ENCODE peak calls at places on chromosome 4, in five cellular contexts. One of them, this sample, is unnamed.
A peak's percentile ranks its signal among the peaks of the same experiment; 100 is the strongest.

GRCh38 chr4:85774489-85774888 is 299.5 kb downstream of the ARHGAP24 start:
- DNase-seq in left ventricle myocardium inferior: no peak
- DNase-seq in CD4-positive, CD25-positive, alpha-beta regulatory T cell: no peak
- DNase-seq in psoas muscle: no peak
- DNase-seq in aorta: no peak
- DNase-seq in this sample: no peak

GRCh38 chr4:41887821-41888699 is 47.2 kb upstream of the TMEM33 start:
- DNase-seq in left ventricle myocardium inferior: no peak
- DNase-seq in CD4-positive, CD25-positive, alpha-beta regulatory T cell: peak; percentile 38
- DNase-seq in psoas muscle: peak; percentile 46
- DNase-seq in aorta: no peak
- DNase-seq in this sample: peak; percentile 72

GRCh38 chr4:5378002-5378401 is 326.7 kb downstream of the STK32B start:
- DNase-seq in left ventricle myocardium inferior: no peak
- DNase-seq in CD4-positive, CD25-positive, alpha-beta regulatory T cell: no peak
- DNase-seq in psoas muscle: no peak
- DNase-seq in aorta: no peak
- DNase-seq in this sample: no peak

GRCh38 chr4:56200275-56200674 is 187.0 kb downstream of the AASDH start:
- DNase-seq in left ventricle myocardium inferior: no peak
- DNase-seq in CD4-positive, CD25-positive, alpha-beta regulatory T cell: no peak
- DNase-seq in psoas muscle: no peak
- DNase-seq in aorta: no peak
- DNase-seq in this sample: no peak

GRCh38 chr4:188005561-188005960 is 10.0 kb downstream of the ZFP42 start:
- DNase-seq in left ventricle myocardium inferior: no peak
- DNase-seq in CD4-positive, CD25-positive, alpha-beta regulatory T cell: no peak
- DNase-seq in psoas muscle: no peak
- DNase-seq in aorta: no peak
- DNase-seq in this sample: no peak

GRCh38 chr4:185796176-185796575 is 15.8 kb downstream of the SORBS2 start:
- DNase-seq in left ventricle myocardium inferior: no peak
- DNase-seq in CD4-positive, CD25-positive, alpha-beta regulatory T cell: no peak
- DNase-seq in psoas muscle: no peak
- DNase-seq in aorta: no peak
- DNase-seq in this sample: no peak

GRCh38 chr4:47145630-47146029 is 114.3 kb downstream of the GABRB1 start:
- DNase-seq in left ventricle myocardium inferior: no peak
- DNase-seq in CD4-positive, CD25-positive, alpha-beta regulatory T cell: no peak
- DNase-seq in psoas muscle: no peak
- DNase-seq in aorta: no peak
- DNase-seq in this sample: peak; percentile 23

GRCh38 chr4:10032625-10033024 is 11.3 kb upstream of the SLC2A9 start:
- DNase-seq in left ventricle myocardium inferior: no peak
- DNase-seq in CD4-positive, CD25-positive, alpha-beta regulatory T cell: no peak
- DNase-seq in psoas muscle: no peak
- DNase-seq in aorta: no peak
- DNase-seq in this sample: no peak

GRCh38 chr4:123162859-123163258 is 233.7 kb upstream of the SPRY1 start:
- DNase-seq in left ventricle myocardium inferior: no peak
- DNase-seq in CD4-positive, CD25-positive, alpha-beta regulatory T cell: no peak
- DNase-seq in psoas muscle: no peak
- DNase-seq in aorta: no peak
- DNase-seq in this sample: no peak

GRCh38 chr4:125388653-125389052 is 73.9 kb downstream of the FAT4 start:
- DNase-seq in left ventricle myocardium inferior: no peak
- DNase-seq in CD4-positive, CD25-positive, alpha-beta regulatory T cell: no peak
- DNase-seq in psoas muscle: no peak
- DNase-seq in aorta: no peak
- DNase-seq in this sample: no peak

GRCh38 chr4:79064806-79065205 is 125.6 kb upstream of the PAQR3 start:
- DNase-seq in left ventricle myocardium inferior: no peak
- DNase-seq in CD4-positive, CD25-positive, alpha-beta regulatory T cell: no peak
- DNase-seq in psoas muscle: no peak
- DNase-seq in aorta: no peak
- DNase-seq in this sample: no peak

GRCh38 chr4:77022581-77023133 is 53.1 kb downstream of the CCNI start:
- DNase-seq in left ventricle myocardium inferior: no peak
- DNase-seq in CD4-positive, CD25-positive, alpha-beta regulatory T cell: no peak
- DNase-seq in psoas muscle: no peak
- DNase-seq in aorta: no peak
- DNase-seq in this sample: no peak

GRCh38 chr4:83751336-83751949 is 215.5 kb downstream of the GPAT3 start:
- DNase-seq in left ventricle myocardium inferior: no peak
- DNase-seq in CD4-positive, CD25-positive, alpha-beta regulatory T cell: no peak
- DNase-seq in psoas muscle: no peak
- DNase-seq in aorta: no peak
- DNase-seq in this sample: no peak

GRCh38 chr4:55491486-55491885 is 55.2 kb downstream of the CLOCK start:
- DNase-seq in left ventricle myocardium inferior: no peak
- DNase-seq in CD4-positive, CD25-positive, alpha-beta regulatory T cell: no peak
- DNase-seq in psoas muscle: no peak
- DNase-seq in aorta: no peak
- DNase-seq in this sample: no peak

GRCh38 chr4:78938474-78938867 is 767 bp downstream of the PAQR3 start:
- DNase-seq in left ventricle myocardium inferior: no peak
- DNase-seq in CD4-positive, CD25-positive, alpha-beta regulatory T cell: peak; percentile 23
- DNase-seq in psoas muscle: no peak
- DNase-seq in aorta: no peak
- DNase-seq in this sample: no peak

GRCh38 chr4:163693776-163694175 is 199.3 kb downstream of the TMA16 start:
- DNase-seq in left ventricle myocardium inferior: no peak
- DNase-seq in CD4-positive, CD25-positive, alpha-beta regulatory T cell: no peak
- DNase-seq in psoas muscle: no peak
- DNase-seq in aorta: no peak
- DNase-seq in this sample: no peak

GRCh38 chr4:15004701-15005301 is 2.5 kb downstream of the CPEB2 start:
- DNase-seq in left ventricle myocardium inferior: peak; percentile 90
- DNase-seq in CD4-positive, CD25-positive, alpha-beta regulatory T cell: peak; percentile 27
- DNase-seq in psoas muscle: peak; percentile 93
- DNase-seq in aorta: peak; percentile 90
- DNase-seq in this sample: peak; percentile 80

GRCh38 chr4:93182722-93183121 is 645.8 kb upstream of the ATOH1 start:
- DNase-seq in left ventricle myocardium inferior: no peak
- DNase-seq in CD4-positive, CD25-positive, alpha-beta regulatory T cell: no peak
- DNase-seq in psoas muscle: no peak
- DNase-seq in aorta: no peak
- DNase-seq in this sample: no peak

GRCh38 chr4:62014982-62015739 is 815.0 kb downstream of the ADGRL3 start:
- DNase-seq in left ventricle myocardium inferior: no peak
- DNase-seq in CD4-positive, CD25-positive, alpha-beta regulatory T cell: no peak
- DNase-seq in psoas muscle: no peak
- DNase-seq in aorta: no peak
- DNase-seq in this sample: no peak

GRCh38 chr4:71239365-71239764 is 99.5 kb upstream of the SLC4A4 start:
- DNase-seq in left ventricle myocardium inferior: no peak
- DNase-seq in CD4-positive, CD25-positive, alpha-beta regulatory T cell: no peak
- DNase-seq in psoas muscle: no peak
- DNase-seq in aorta: no peak
- DNase-seq in this sample: no peak

GRCh38 chr4:137674066-137674465 is 141.8 kb upstream of the PCDH18 start:
- DNase-seq in left ventricle myocardium inferior: no peak
- DNase-seq in CD4-positive, CD25-positive, alpha-beta regulatory T cell: no peak
- DNase-seq in psoas muscle: no peak
- DNase-seq in aorta: no peak
- DNase-seq in this sample: no peak

GRCh38 chr4:41865981-41866798 is 69.0 kb upstream of the TMEM33 start:
- DNase-seq in left ventricle myocardium inferior: no peak
- DNase-seq in CD4-positive, CD25-positive, alpha-beta regulatory T cell: no peak
- DNase-seq in psoas muscle: no peak
- DNase-seq in aorta: no peak
- DNase-seq in this sample: no peak

GRCh38 chr4:142126890-142127497 is 490.6 kb downstream of the IL15 start:
- DNase-seq in left ventricle myocardium inferior: no peak
- DNase-seq in CD4-positive, CD25-positive, alpha-beta regulatory T cell: peak; percentile 69
- DNase-seq in psoas muscle: no peak
- DNase-seq in aorta: no peak
- DNase-seq in this sample: peak; percentile 76

GRCh38 chr4:69764311-69764710 is 3.9 kb upstream of the SULT1B1 start:
- DNase-seq in left ventricle myocardium inferior: no peak
- DNase-seq in CD4-positive, CD25-positive, alpha-beta regulatory T cell: peak; percentile 41
- DNase-seq in psoas muscle: no peak
- DNase-seq in aorta: no peak
- DNase-seq in this sample: no peak

GRCh38 chr4:123564758-123565346 is 168.3 kb downstream of the SPRY1 start:
- DNase-seq in left ventricle myocardium inferior: no peak
- DNase-seq in CD4-positive, CD25-positive, alpha-beta regulatory T cell: peak; percentile 7
- DNase-seq in psoas muscle: no peak
- DNase-seq in aorta: no peak
- DNase-seq in this sample: peak; percentile 79

GRCh38 chr4:139470295-139470694 is 16.4 kb downstream of the RAB33B start:
- DNase-seq in left ventricle myocardium inferior: no peak
- DNase-seq in CD4-positive, CD25-positive, alpha-beta regulatory T cell: no peak
- DNase-seq in psoas muscle: no peak
- DNase-seq in aorta: no peak
- DNase-seq in this sample: no peak

GRCh38 chr4:95465010-95465409 is 83.8 kb downstream of the UNC5C start:
- DNase-seq in left ventricle myocardium inferior: no peak
- DNase-seq in CD4-positive, CD25-positive, alpha-beta regulatory T cell: no peak
- DNase-seq in psoas muscle: no peak
- DNase-seq in aorta: no peak
- DNase-seq in this sample: no peak

GRCh38 chr4:115365185-115365584 is 251.8 kb upstream of the NDST4 start:
- DNase-seq in left ventricle myocardium inferior: no peak
- DNase-seq in CD4-positive, CD25-positive, alpha-beta regulatory T cell: no peak
- DNase-seq in psoas muscle: peak; percentile 34
- DNase-seq in aorta: no peak
- DNase-seq in this sample: no peak

GRCh38 chr4:22850055-22850454 is 157.3 kb downstream of the GBA3 start:
- DNase-seq in left ventricle myocardium inferior: no peak
- DNase-seq in CD4-positive, CD25-positive, alpha-beta regulatory T cell: no peak
- DNase-seq in psoas muscle: no peak
- DNase-seq in aorta: no peak
- DNase-seq in this sample: no peak

GRCh38 chr4:152380185-152380584 is 155.7 kb downstream of the FBXW7 start:
- DNase-seq in left ventricle myocardium inferior: no peak
- DNase-seq in CD4-positive, CD25-positive, alpha-beta regulatory T cell: no peak
- DNase-seq in psoas muscle: no peak
- DNase-seq in aorta: no peak
- DNase-seq in this sample: no peak

GRCh38 chr4:101259876-101260275 is 87.5 kb downstream of the PPP3CA start:
- DNase-seq in left ventricle myocardium inferior: no peak
- DNase-seq in CD4-positive, CD25-positive, alpha-beta regulatory T cell: no peak
- DNase-seq in psoas muscle: no peak
- DNase-seq in aorta: no peak
- DNase-seq in this sample: no peak
- H3K27ac ChIP-seq in left ventricle myocardium inferior: no peak overlapping the region
- H3K27ac ChIP-seq in CD4-positive, CD25-positive, alpha-beta regulatory T cell: no peak overlapping the region
- H3K27ac ChIP-seq in psoas muscle: no peak overlapping the region
- H3K27ac ChIP-seq in aorta: no peak overlapping the region
- H3K27ac ChIP-seq in this sample: no peak overlapping the region

DNA sequence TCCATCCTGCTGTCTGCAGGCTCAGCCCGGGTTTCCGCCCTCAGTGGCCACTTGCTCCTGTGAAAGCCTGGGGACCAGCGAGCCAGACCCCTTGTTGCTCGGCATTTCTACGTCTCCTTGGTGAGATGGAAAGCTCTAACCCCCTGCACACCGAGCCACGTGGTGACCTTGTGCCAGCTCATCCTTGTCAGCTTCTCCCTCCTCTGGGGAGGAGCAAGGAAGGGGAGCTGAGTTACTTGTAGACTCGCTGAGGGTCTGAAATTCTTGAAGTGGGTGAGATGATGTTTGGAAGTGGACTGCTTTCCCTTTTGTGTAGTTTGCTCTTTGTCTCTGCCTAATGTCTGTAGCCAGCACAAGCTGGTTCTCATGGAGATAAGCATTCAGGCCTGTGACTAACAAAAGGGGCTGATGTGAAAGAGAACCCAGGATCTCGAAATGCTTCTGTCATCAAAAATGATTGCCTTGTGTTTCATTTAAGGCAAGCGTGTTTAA is 29.3 kb downstream of the RGS12 start:
- DNase-seq in left ventricle myocardium inferior: no peak
- DNase-seq in CD4-positive, CD25-positive, alpha-beta regulatory T cell: no peak
- DNase-seq in psoas muscle: no peak
- DNase-seq in aorta: peak; percentile 31
- DNase-seq in this sample: no peak
- H3K4me3 ChIP-seq in left ventricle myocardium inferior: no peak overlapping the region
- H3K4me3 ChIP-seq in CD4-positive, CD25-positive, alpha-beta regulatory T cell: no peak overlapping the region
- H3K4me3 ChIP-seq in psoas muscle: no peak overlapping the region
- H3K4me3 ChIP-seq in aorta: no peak overlapping the region
- H3K4me3 ChIP-seq in this sample: no peak overlapping the region

DNA sequence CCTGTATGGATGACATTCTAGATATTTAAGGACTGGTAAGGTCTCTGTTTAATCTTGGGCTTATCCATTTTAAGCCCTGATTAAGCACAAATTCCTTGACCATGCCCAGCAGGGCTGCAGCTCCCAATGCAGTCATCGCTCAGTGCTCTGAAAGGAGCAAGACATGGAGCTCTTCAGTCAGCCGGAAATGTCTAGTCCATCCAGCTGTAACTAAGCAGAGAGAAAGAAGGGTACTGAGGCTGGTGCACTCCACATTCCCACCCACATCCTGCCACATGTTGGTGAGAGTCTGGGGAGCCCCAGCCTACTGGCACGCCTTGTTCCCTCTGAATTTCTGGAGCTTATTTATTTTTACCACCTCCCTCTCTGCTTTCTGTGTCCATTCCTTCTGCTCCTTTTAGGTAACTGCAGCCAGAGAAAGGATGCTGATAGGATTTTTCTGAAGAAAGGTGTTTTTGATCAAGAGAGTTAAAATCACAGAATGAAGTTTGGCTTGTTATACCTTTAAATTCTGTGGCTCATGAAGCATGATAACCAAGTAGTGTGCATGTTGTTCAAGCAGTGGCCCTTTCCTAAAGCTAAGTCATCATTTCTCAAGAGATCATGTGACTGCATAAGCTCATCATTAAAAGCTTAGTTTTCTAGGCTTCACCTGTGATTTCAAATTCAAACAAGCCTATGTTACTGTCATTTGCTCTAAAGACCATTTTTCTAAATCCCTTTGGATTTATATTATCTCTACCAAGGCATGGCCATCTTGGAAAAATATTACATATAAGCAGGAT is 74.0 kb downstream of the GALNT7 start:
- DNase-seq in left ventricle myocardium inferior: no peak
- DNase-seq in CD4-positive, CD25-positive, alpha-beta regulatory T cell: no peak
- DNase-seq in psoas muscle: no peak
- DNase-seq in aorta: no peak
- DNase-seq in this sample: no peak
- H3K27ac ChIP-seq in left ventricle myocardium inferior: no peak overlapping the region
- H3K27ac ChIP-seq in CD4-positive, CD25-positive, alpha-beta regulatory T cell: no peak overlapping the region
- H3K27ac ChIP-seq in psoas muscle: no peak overlapping the region
- H3K27ac ChIP-seq in aorta: no peak overlapping the region
- H3K27ac ChIP-seq in this sample: no peak overlapping the region

DNA sequence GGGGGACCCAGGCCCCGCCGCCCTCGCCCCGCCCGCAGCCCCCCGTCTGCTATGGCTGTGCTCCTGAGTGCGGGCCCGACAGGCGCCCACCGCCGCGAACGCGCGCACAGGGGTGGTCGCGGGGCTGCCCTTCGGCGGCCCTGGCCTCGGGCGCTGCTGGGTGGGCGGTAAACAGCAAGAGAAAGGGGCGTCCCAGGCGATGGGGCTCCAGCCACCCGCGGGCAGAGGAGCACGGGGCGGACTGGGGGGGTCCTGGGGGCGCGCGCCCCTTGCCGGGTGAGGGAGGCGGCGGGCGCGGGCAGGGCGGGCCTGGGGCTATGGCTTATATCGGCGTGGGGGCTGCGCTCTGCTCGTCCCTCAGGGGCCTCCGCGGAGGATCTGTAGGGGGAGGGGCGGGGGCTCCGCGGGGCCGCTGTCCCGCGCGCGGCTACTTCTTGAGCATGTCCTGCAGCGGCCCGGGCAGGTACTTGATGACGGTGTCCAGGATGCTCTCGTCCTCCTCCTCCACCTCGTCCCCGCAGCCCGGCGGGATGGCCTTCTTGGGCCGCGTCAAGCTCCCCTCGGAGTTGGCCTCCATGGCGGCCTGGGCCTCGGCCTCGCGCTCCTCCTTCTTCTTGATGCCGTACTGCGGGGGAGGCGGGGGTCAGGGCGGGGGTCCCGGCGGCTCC is 39.7 kb downstream of the CPLX1 start:
- DNase-seq in left ventricle myocardium inferior: no peak
- DNase-seq in CD4-positive, CD25-positive, alpha-beta regulatory T cell: no peak
- DNase-seq in psoas muscle: no peak
- DNase-seq in aorta: peak; percentile 53
- DNase-seq in this sample: no peak
- H3K4me3 ChIP-seq in left ventricle myocardium inferior: peak overlapping the region; percentile 65
- H3K4me3 ChIP-seq in CD4-positive, CD25-positive, alpha-beta regulatory T cell: no peak overlapping the region
- H3K4me3 ChIP-seq in psoas muscle: peak overlapping the region; percentile 55
- H3K4me3 ChIP-seq in aorta: no peak overlapping the region
- H3K4me3 ChIP-seq in this sample: peak overlapping the region; percentile 44